ENCODE peak calls at places on chromosomes 11 and 22, in seven cellular contexts. Q is C1 segment of cervical spinal cord; U is SW 1271; K is stimulated activated CD4-positive, alpha-beta T cell treated with anti-CD3 and anti-CD28 coated beads, Interleukin-4, amount 100 ng/mL, for 48 hours; B is aorta; J is GM23338; L is midbrain. O is an unnamed sample.
A peak's percentile ranks its signal among the peaks of the same experiment; 100 is the strongest.

GRCh38 chr22:30028731-30029130 is 51.5 kb upstream of the HORMAD2 start:
- DNase-seq in L (peak; percentile 81), U (no peak), K (no peak), B (no peak), J (no peak), Q (peak; percentile 58), O (no peak)

GRCh38 chr22:19035474-19036228 is 86.6 kb downstream of the DGCR2 start:
- DNase-seq in U (no peak), B (peak; percentile 68), J (peak; percentile 74), Q (no peak), L (no peak), K (no peak), O (no peak)

GRCh38 chr11:129643031-129643721 is 172.5 kb upstream of the TMEM45B start:
- DNase-seq in B (no peak), U (no peak), Q (no peak), J (no peak), K (peak; percentile 21), L (no peak), O (no peak)

GRCh38 chr22:50507421-50507990 is at the start of gene LMF2:
- DNase-seq in K (peak; percentile 91), U (no peak), J (peak; percentile 83), L (peak; percentile 95), Q (no peak), B (peak; percentile 97), O (no peak)

GRCh38 chr11:109960831-109961230 is 132.4 kb upstream of the ZC3H12C start:
- DNase-seq in J (peak; percentile 32), U (no peak), B (no peak), Q (peak; percentile 13), L (peak; percentile 28), K (no peak), O (peak; percentile 95)

GRCh38 chr11:85299247-85299646 is 327.9 kb downstream of the DLG2 start:
- DNase-seq in B (no peak), J (peak; percentile 12), K (no peak), U (no peak), Q (no peak), L (no peak), O (no peak)

GRCh38 chr11:57530596-57531507 is at the start of gene TIMM10:
- DNase-seq in U (peak; percentile 94), L (peak; percentile 98), J (peak; percentile 99), B (peak; percentile 96), Q (peak; percentile 91), K (peak; percentile 91), O (peak; percentile 90)

GRCh38 chr11:115990004-115990447 is 485.8 kb upstream of the CADM1 start:
- DNase-seq in Q (no peak), B (no peak), J (peak; percentile 81), U (no peak), K (no peak), L (no peak), O (no peak)

GRCh38 chr22:29243874-29244446 is 23.8 kb downstream of the RHBDD3 start:
- DNase-seq in K (no peak), B (no peak), L (no peak), U (no peak), Q (no peak), J (no peak), O (no peak)

GRCh38 chr22:49119551-49119952 is 708.1 kb downstream of the BRD1 start:
- DNase-seq in U (no peak), B (peak; percentile 85), J (no peak), L (no peak), Q (peak; percentile 10), K (no peak), O (no peak)

GRCh38 chr11:123072279-123072678 is 10.3 kb upstream of the HSPA8 start:
- DNase-seq in Q (no peak), J (no peak), B (no peak), K (no peak), U (no peak), L (no peak), O (no peak)

GRCh38 chr11:64759722-64760719 is at the start of gene PYGM:
- DNase-seq in B (peak; percentile 95), Q (peak; percentile 61), K (no peak), J (peak; percentile 86), L (peak; percentile 73), U (no peak), O (no peak)

GRCh38 chr11:111469200-111469599 is 43.0 kb downstream of the BTG4 start:
- DNase-seq in K (no peak), B (no peak), Q (no peak), J (no peak), U (no peak), L (no peak), O (no peak)

GRCh38 chr11:19426719-19427066 is 185.9 kb upstream of the E2F8 start:
- DNase-seq in U (no peak), K (no peak), B (no peak), L (no peak), J (no peak), Q (no peak), O (no peak)

GRCh38 chr11:86672007-86672621 is at the start of gene ME3:
- DNase-seq in J (peak; percentile 63), B (peak; percentile 90), U (peak; percentile 43), K (peak; percentile 22), L (peak; percentile 39), Q (peak; percentile 76), O (no peak)

GRCh38 chr11:119493712-119494111 is 70.7 kb upstream of the THY1 start:
- DNase-seq in L (no peak), K (no peak), U (no peak), Q (no peak), J (peak; percentile 88), B (no peak), O (no peak)

GRCh38 chr11:86150826-86151187 is 81.9 kb upstream of the PICALM start:
- DNase-seq in K (no peak), B (no peak), U (no peak), Q (no peak), J (no peak), L (no peak), O (no peak)

GRCh38 chr11:11579012-11579755 is 42.6 kb downstream of the GALNT18 start:
- DNase-seq in B (no peak), U (no peak), J (no peak), K (no peak), L (no peak), Q (no peak), O (no peak)